ENCODE peak calls at places on chromosomes 5 and 9, in nine cellular contexts. One of them, this sample, is unnamed.

GRCh38 chr5:135977375-135977928 is 22.7 kb upstream of the LECT2 start:
- DNase-seq in lung microvascular endothelial cell: peak; percentile 71
- DNase-seq in endothelial cell of umbilical vein: peak; percentile 85
- DNase-seq in neural crest cell: peak; percentile 77
- DNase-seq in NCI-H1092: no peak
- DNase-seq in ELR: no peak
- DNase-seq in kidney epithelial cell: no peak
- DNase-seq in stimulated activated CD4-positive, alpha-beta T cell treated with anti-CD3 and anti-CD28 coated beads, Interleukin-1b, Interleukin-23, amount 100 ng/mL, for 4 hours: peak; percentile 4
- DNase-seq in HepG2: no peak
- DNase-seq in this sample: peak; percentile 28

GRCh38 chr5:45696206-45696836 is at the start of gene HCN1:
- DNase-seq in ELR: no peak
- DNase-seq in lung microvascular endothelial cell: peak; percentile 84
- DNase-seq in stimulated activated CD4-positive, alpha-beta T cell treated with anti-CD3 and anti-CD28 coated beads, Interleukin-1b, Interleukin-23, amount 100 ng/mL, for 4 hours: no peak
- DNase-seq in NCI-H1092: peak; percentile 71
- DNase-seq in endothelial cell of umbilical vein: peak; percentile 73
- DNase-seq in neural crest cell: peak; percentile 87
- DNase-seq in kidney epithelial cell: peak; percentile 9
- DNase-seq in HepG2: peak; percentile 17
- DNase-seq in this sample: peak; percentile 80

GRCh38 chr5:177447611-177448243 is 1.1 kb downstream of the PRR7 start:
- DNase-seq in stimulated activated CD4-positive, alpha-beta T cell treated with anti-CD3 and anti-CD28 coated beads, Interleukin-1b, Interleukin-23, amount 100 ng/mL, for 4 hours: no peak
- DNase-seq in ELR: peak; percentile 93
- DNase-seq in neural crest cell: peak; percentile 58
- DNase-seq in lung microvascular endothelial cell: peak; percentile 42
- DNase-seq in NCI-H1092: peak; percentile 35
- DNase-seq in endothelial cell of umbilical vein: peak; percentile 67
- DNase-seq in HepG2: peak; percentile 91
- DNase-seq in kidney epithelial cell: peak; percentile 79
- DNase-seq in this sample: peak; percentile 63

GRCh38 chr9:115391166-115391825 is 273.3 kb upstream of the TNC start:
- DNase-seq in HepG2: no peak
- DNase-seq in stimulated activated CD4-positive, alpha-beta T cell treated with anti-CD3 and anti-CD28 coated beads, Interleukin-1b, Interleukin-23, amount 100 ng/mL, for 4 hours: no peak
- DNase-seq in neural crest cell: no peak
- DNase-seq in kidney epithelial cell: no peak
- DNase-seq in lung microvascular endothelial cell: no peak
- DNase-seq in ELR: no peak
- DNase-seq in endothelial cell of umbilical vein: no peak
- DNase-seq in NCI-H1092: no peak
- DNase-seq in this sample: no peak

GRCh38 chr5:54306893-54307292 is 3.5 kb downstream of the ARL15 start:
- DNase-seq in stimulated activated CD4-positive, alpha-beta T cell treated with anti-CD3 and anti-CD28 coated beads, Interleukin-1b, Interleukin-23, amount 100 ng/mL, for 4 hours: no peak
- DNase-seq in kidney epithelial cell: no peak
- DNase-seq in ELR: no peak
- DNase-seq in NCI-H1092: no peak
- DNase-seq in neural crest cell: no peak
- DNase-seq in endothelial cell of umbilical vein: no peak
- DNase-seq in lung microvascular endothelial cell: no peak
- DNase-seq in HepG2: no peak
- DNase-seq in this sample: no peak

GRCh38 chr5:96338089-96338488 is 95.0 kb downstream of the PCSK1 start:
- DNase-seq in endothelial cell of umbilical vein: no peak
- DNase-seq in NCI-H1092: no peak
- DNase-seq in ELR: no peak
- DNase-seq in lung microvascular endothelial cell: no peak
- DNase-seq in stimulated activated CD4-positive, alpha-beta T cell treated with anti-CD3 and anti-CD28 coated beads, Interleukin-1b, Interleukin-23, amount 100 ng/mL, for 4 hours: no peak
- DNase-seq in HepG2: no peak
- DNase-seq in kidney epithelial cell: no peak
- DNase-seq in neural crest cell: no peak
- DNase-seq in this sample: no peak

GRCh38 chr9:105399117-105399516 is 48.7 kb upstream of the FSD1L start:
- DNase-seq in neural crest cell: no peak
- DNase-seq in kidney epithelial cell: no peak
- DNase-seq in lung microvascular endothelial cell: no peak
- DNase-seq in NCI-H1092: no peak
- DNase-seq in stimulated activated CD4-positive, alpha-beta T cell treated with anti-CD3 and anti-CD28 coated beads, Interleukin-1b, Interleukin-23, amount 100 ng/mL, for 4 hours: no peak
- DNase-seq in HepG2: no peak
- DNase-seq in endothelial cell of umbilical vein: no peak
- DNase-seq in ELR: no peak
- DNase-seq in this sample: no peak

GRCh38 chr9:14111670-14112069 is 202.3 kb downstream of the NFIB start:
- DNase-seq in HepG2: no peak
- DNase-seq in NCI-H1092: no peak
- DNase-seq in kidney epithelial cell: no peak
- DNase-seq in endothelial cell of umbilical vein: peak; percentile 71
- DNase-seq in lung microvascular endothelial cell: peak; percentile 35
- DNase-seq in stimulated activated CD4-positive, alpha-beta T cell treated with anti-CD3 and anti-CD28 coated beads, Interleukin-1b, Interleukin-23, amount 100 ng/mL, for 4 hours: no peak
- DNase-seq in ELR: no peak
- DNase-seq in neural crest cell: no peak
- DNase-seq in this sample: peak; percentile 69

GRCh38 chr5:54894957-54895815 is 90.2 kb downstream of the ESM1 start:
- DNase-seq in NCI-H1092: no peak
- DNase-seq in ELR: no peak
- DNase-seq in neural crest cell: no peak
- DNase-seq in stimulated activated CD4-positive, alpha-beta T cell treated with anti-CD3 and anti-CD28 coated beads, Interleukin-1b, Interleukin-23, amount 100 ng/mL, for 4 hours: no peak
- DNase-seq in lung microvascular endothelial cell: no peak
- DNase-seq in kidney epithelial cell: no peak
- DNase-seq in HepG2: no peak
- DNase-seq in endothelial cell of umbilical vein: no peak
- DNase-seq in this sample: no peak

GRCh38 chr9:6096821-6097220 is 81.4 kb upstream of the RANBP6 start:
- DNase-seq in neural crest cell: no peak
- DNase-seq in stimulated activated CD4-positive, alpha-beta T cell treated with anti-CD3 and anti-CD28 coated beads, Interleukin-1b, Interleukin-23, amount 100 ng/mL, for 4 hours: no peak
- DNase-seq in endothelial cell of umbilical vein: peak; percentile 26
- DNase-seq in kidney epithelial cell: peak; percentile 62
- DNase-seq in lung microvascular endothelial cell: no peak
- DNase-seq in NCI-H1092: no peak
- DNase-seq in ELR: peak; percentile 90
- DNase-seq in HepG2: no peak
- DNase-seq in this sample: no peak

GRCh38 chr5:93246093-93246855 is 334.7 kb downstream of the NR2F1-AS1 start:
- DNase-seq in NCI-H1092: peak; percentile 34
- DNase-seq in neural crest cell: peak; percentile 15
- DNase-seq in endothelial cell of umbilical vein: peak; percentile 56
- DNase-seq in ELR: no peak
- DNase-seq in kidney epithelial cell: no peak
- DNase-seq in HepG2: peak; percentile 100
- DNase-seq in stimulated activated CD4-positive, alpha-beta T cell treated with anti-CD3 and anti-CD28 coated beads, Interleukin-1b, Interleukin-23, amount 100 ng/mL, for 4 hours: no peak
- DNase-seq in lung microvascular endothelial cell: peak; percentile 68
- DNase-seq in this sample: peak; percentile 58

GRCh38 chr5:75335952-75336624 is 932 bp upstream of the HMGCR start:
- DNase-seq in endothelial cell of umbilical vein: peak; percentile 77
- DNase-seq in kidney epithelial cell: peak; percentile 52
- DNase-seq in NCI-H1092: peak; percentile 38
- DNase-seq in ELR: peak; percentile 86
- DNase-seq in neural crest cell: no peak
- DNase-seq in stimulated activated CD4-positive, alpha-beta T cell treated with anti-CD3 and anti-CD28 coated beads, Interleukin-1b, Interleukin-23, amount 100 ng/mL, for 4 hours: no peak
- DNase-seq in HepG2: peak; percentile 81
- DNase-seq in lung microvascular endothelial cell: peak; percentile 74
- DNase-seq in this sample: peak; percentile 67